ENCODE peak calls at places on chromosomes 5 and 9, in four cellular contexts. L is upper lobe of right lung, D is heart right ventricle, M is cardiac muscle cell. J is an unnamed sample.

GRCh38 chr9:92189782-92190535 is 74.7 kb upstream of the SPTLC1 start:
- DNase-seq in M (no peak), L (no peak), D (no peak), J (no peak)

GRCh38 chr9:112921549-112921948 is 30.9 kb upstream of the SLC46A2 start:
- DNase-seq in D (no peak), M (peak; percentile 72), L (no peak), J (no peak)

GRCh38 chr9:69223605-69224004 is 49.5 kb downstream of the TJP2 start:
- DNase-seq in D (peak; percentile 37), M (peak; percentile 77), L (no peak), J (peak; percentile 47)

GRCh38 chr9:118882674-118883073 is 486.6 kb downstream of the BRINP1 start:
- DNase-seq in D (no peak), L (no peak), M (no peak), J (peak; percentile 12)

GRCh38 chr9:82923410-82924242 is 139.3 kb downstream of the RASEF start:
- DNase-seq in L (no peak), M (no peak), D (no peak), J (peak; percentile 61)

GRCh38 chr5:154278908-154279307 is 88.4 kb downstream of the GALNT10 start:
- DNase-seq in D (no peak), M (no peak), L (no peak), J (no peak)

GRCh38 chr5:167773902-167774301 is 517.5 kb upstream of the WWC1 start:
- DNase-seq in M (no peak), L (no peak), D (no peak), J (no peak)

GRCh38 chr9:114099523-114100270 is 605 bp upstream of the KIF12 start:
- DNase-seq in D (no peak), M (no peak), L (peak; percentile 38), J (no peak)

GRCh38 chr5:93603191-93603590 is 20.2 kb downstream of the NR2F1 start:
- DNase-seq in L (no peak), D (no peak), M (no peak), J (no peak)

GRCh38 chr9:32992596-32993238 is 8.7 kb downstream of the APTX start:
- DNase-seq in M (peak; percentile 24), D (no peak), L (no peak), J (no peak)

GRCh38 chr9:123278361-123278760 is 10.0 kb upstream of the STRBP start:
- DNase-seq in M (no peak), D (no peak), L (no peak), J (no peak)

GRCh38 chr9:83715221-83715620 is 7.5 kb upstream of the UBQLN1 start:
- DNase-seq in M (no peak), D (no peak), L (no peak), J (no peak)

GRCh38 chr5:132064738-132065331 is 4.4 kb downstream of the IL3 start:
- DNase-seq in M (peak; percentile 79), L (peak; percentile 82), D (peak; percentile 71), J (peak; percentile 23)

GRCh38 chr5:153831976-153832375 is 206.7 kb downstream of the FAM114A2 start:
- DNase-seq in D (peak; percentile 4), L (no peak), M (peak; percentile 27), J (no peak)

GRCh38 chr9:82273121-82273520 is 284.5 kb downstream of the SPATA31D1 start:
- DNase-seq in D (no peak), L (no peak), M (no peak), J (no peak)

GRCh38 chr5:79236364-79236969 is 536 bp downstream of the JMY start:
- DNase-seq in M (peak; percentile 31), D (no peak), L (peak; percentile 70), J (no peak)

GRCh38 chr5:159519365-159519764 is 189.1 kb upstream of the IL12B start:
- DNase-seq in M (no peak), L (no peak), D (no peak), J (no peak)

GRCh38 chr9:135492886-135493669 is 7.4 kb upstream of the MRPS2 start:
- DNase-seq in M (no peak), L (no peak), D (no peak), J (no peak)

GRCh38 chr9:133149130-133150015 is 14.3 kb downstream of the GBGT1 start:
- DNase-seq in L (peak; percentile 96), D (peak; percentile 88), M (peak; percentile 89), J (no peak)

GRCh38 chr9:126708178-126708577 is 94.5 kb downstream of the LMX1B start:
- DNase-seq in L (no peak), D (no peak), M (no peak), J (no peak)

GRCh38 chr5:163821142-163821541 is 315.7 kb downstream of the MAT2B start:
- DNase-seq in L (no peak), D (no peak), M (no peak), J (no peak)

GRCh38 chr9:128121466-128121810 is 6.1 kb downstream of the PTGES2 start:
- DNase-seq in D (no peak), L (no peak), M (no peak), J (no peak)

GRCh38 chr9:93081081-93081529 is 14.9 kb upstream of the CARD19 start:
- DNase-seq in D (no peak), M (peak; percentile 68), L (peak; percentile 60), J (no peak)

GRCh38 chr5:143431789-143432188 is 28.3 kb upstream of the NR3C1 start:
- DNase-seq in M (no peak), L (no peak), D (no peak), J (no peak)

GRCh38 chr9:30774326-30774725 is 1610.1 kb upstream of the ACO1 start:
- DNase-seq in M (peak; percentile 1), L (no peak), D (no peak), J (no peak)
- TF ChIP-seq CTCF in M (no peak), L (no peak), D (no peak), J (peak; percentile 22)

DNA sequence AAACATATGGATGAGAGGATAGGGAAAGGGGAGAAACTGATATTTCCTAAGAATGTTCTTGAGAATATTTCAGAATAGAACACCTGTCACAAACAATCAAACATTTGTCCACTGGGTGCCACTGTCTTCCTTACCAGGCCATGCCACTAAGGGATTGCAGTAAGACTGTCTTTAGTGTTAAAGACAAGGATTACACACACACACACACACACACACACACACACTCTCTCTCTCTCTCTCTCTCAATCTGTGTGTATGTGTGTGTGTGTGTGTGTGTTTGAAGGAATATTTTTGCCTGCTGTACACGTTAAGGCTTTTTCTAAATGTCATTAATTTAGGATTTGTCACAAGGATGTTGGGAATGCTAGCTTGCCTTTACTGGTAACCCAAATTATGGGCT is 54.4 kb downstream of the CCDC192 start:
- DNase-seq in D (peak; percentile 40), M (peak; percentile 74), L (no peak), J (no peak)
- TF ChIP-seq CTCF in D (no peak), M (peak; percentile 37), L (peak; percentile 43), J (peak; percentile 50)

GRCh38 chr9:78365979-78366697 is 69.2 kb downstream of the PSAT1 start:
- DNase-seq in L (no peak), D (no peak), M (peak; percentile 40), J (no peak)
- TF ChIP-seq CTCF in L (peak; percentile 56), D (no peak), M (peak; percentile 72), J (peak; percentile 63)

DNA sequence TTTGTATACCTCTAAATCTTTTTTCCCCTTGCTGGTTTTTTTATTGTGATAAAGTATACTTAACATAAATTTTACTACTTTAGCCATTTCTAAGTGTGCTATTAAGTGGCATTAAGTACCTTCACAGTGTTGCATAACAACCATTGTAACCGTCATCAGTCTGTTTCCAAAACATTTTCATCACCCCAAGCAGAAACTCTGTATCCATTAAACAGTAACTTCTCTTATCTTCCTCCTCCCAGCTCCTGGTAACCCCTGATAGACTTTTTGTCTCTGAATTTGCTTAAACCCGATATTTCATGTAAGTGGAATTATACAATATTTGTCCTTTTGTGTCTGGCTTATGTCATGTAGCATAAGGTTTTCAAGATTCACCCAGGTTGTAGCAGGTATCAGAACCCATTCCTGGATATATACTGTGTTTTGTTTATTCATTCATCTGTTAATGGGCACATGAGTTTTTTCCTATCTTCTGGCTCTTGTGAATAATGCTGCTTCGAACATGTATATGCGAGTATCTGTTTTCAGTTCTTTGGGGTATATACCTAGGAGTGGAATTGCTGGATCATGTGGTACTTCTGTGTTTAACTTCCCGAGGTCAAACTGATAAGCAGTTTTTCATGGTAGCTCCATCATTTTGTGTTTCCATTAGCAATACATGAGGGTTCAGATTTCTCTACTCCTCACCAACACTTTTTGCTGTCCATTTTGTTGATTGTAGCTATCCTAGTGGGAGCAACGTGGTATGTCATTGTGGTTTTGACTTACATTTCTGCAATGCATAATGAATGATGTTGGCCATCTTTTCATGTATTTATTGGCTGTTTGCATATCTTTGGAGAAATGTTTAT is 66.5 kb downstream of the EHMT1 start:
- DNase-seq in D (no peak), M (peak; percentile 35), L (no peak), J (no peak)
- TF ChIP-seq CTCF in D (no peak), M (no peak), L (no peak), J (no peak)

GRCh38 chr5:38538161-38538560 is 18.3 kb downstream of the LIFR start:
- DNase-seq in D (no peak), M (no peak), L (no peak), J (peak; percentile 28)

GRCh38 chr5:38541174-38541724 is 15.2 kb downstream of the LIFR start:
- DNase-seq in L (no peak), M (no peak), D (no peak), J (no peak)

GRCh38 chr5:38543074-38543473 is 13.4 kb downstream of the LIFR start:
- DNase-seq in L (no peak), D (no peak), M (no peak), J (no peak)

GRCh38 chr5:38537502-38537901 is 18.9 kb downstream of the LIFR start:
- DNase-seq in M (no peak), D (no peak), L (no peak), J (no peak)

DNA sequence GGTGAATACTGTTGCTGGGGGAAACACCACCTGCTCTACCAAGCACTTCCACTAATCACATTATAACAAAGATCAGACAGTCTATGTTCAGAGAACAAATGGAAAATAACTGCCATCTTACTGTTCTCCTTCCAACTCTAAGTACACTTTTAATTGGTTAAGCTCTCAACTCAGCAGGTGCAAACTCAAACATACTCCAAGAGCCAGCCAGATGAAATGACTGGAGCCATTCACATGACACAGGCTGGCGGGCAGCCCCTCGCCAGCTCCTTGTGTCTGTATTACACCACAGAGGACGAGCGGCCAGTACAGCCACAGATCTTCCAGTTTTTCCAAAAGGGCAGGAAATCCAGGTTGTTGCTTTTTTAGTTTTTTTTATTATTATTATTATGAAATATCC is 16.1 kb downstream of the LIFR start:
- DNase-seq in D (peak; percentile 32), L (peak; percentile 77), M (no peak), J (no peak)
- TF ChIP-seq CTCF in D (no peak), L (no peak), M (no peak), J (no peak)

DNA sequence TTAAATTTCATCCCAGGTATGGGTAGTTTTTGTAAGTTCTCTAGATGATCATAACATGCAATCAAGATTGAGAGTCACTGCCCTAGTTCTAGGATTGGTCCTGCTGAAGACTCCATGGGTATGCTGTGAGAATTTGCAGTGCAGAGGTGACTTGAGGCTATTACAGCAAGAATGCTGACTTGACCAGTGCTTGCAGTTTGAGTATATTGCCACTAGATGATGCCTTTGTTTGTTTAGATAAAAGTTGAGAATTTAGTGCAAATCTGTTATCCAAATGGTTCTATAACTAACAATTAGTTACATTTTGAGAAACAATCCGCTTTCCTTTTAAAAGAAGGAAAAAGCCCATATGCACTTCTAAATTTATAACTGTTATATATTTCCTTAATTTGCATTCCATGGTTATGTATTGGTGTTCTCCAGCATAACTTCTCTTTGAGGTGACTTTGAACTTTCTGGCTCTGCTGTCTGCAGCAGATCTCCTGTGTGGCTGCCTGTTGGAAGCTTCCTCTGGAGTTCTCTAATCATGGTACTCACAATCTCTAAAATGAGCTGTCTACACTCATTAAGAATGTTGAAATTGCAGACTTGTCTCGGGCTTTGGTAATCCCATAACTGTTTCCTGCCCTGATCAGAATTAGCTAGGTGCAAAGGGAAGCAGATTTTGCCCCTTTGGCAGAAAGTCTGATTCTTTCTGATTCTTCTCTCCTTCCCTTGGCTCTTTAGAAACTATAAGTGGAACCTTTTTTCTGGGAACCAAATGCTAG is 24.9 kb downstream of the MELK start:
- DNase-seq in D (no peak), L (no peak), M (peak; percentile 78), J (no peak)
- TF ChIP-seq CTCF in D (peak; percentile 6), L (peak; percentile 40), M (peak; percentile 81), J (peak; percentile 66)

J was measured in kidney epithelial cell.